ENCODE peak calls at places on chromosome 19, in four cellular contexts. I, B, Q and J are unnamed samples.

GRCh38 chr19:916645-917322 is 349 bp upstream of the KISS1R start:
- DNase-seq in I (peak), Q (peak), B (peak), J (peak)

GRCh38 chr19:24053601-24054000 is 33.4 kb upstream of the ZNF254 start:
- DNase-seq in B (no peak), Q (no peak), I (no peak), J (no peak)

GRCh38 chr19:17184381-17184841 is 30.7 kb upstream of the USE1 start:
- DNase-seq in I (no peak), B (no peak), Q (no peak), J (no peak)

GRCh38 chr19:49857834-49858590 is 7.1 kb downstream of the PTOV1 start:
- DNase-seq in B (no peak), I (no peak), Q (no peak), J (no peak)

GRCh38 chr19:2610637-2611482 is 91.6 kb downstream of the GNG7 start:
- DNase-seq in B (peak), I (peak), Q (peak), J (peak)

GRCh38 chr19:16429066-16429758 is 42.6 kb downstream of the EPS15L1 start:
- DNase-seq in I (no peak), B (no peak), Q (no peak), J (no peak)

GRCh38 chr19:41753159-41753558 is 2.2 kb upstream of the CEACAM6 start:
- DNase-seq in B (peak), Q (peak), I (peak), J (peak)

GRCh38 chr19:35561436-35561835 is 2.0 kb downstream of the ATP4A start:
- DNase-seq in I (no peak), Q (no peak), B (no peak), J (no peak)

GRCh38 chr19:7852851-7853759 is 21.1 kb downstream of the PRR36 start:
- DNase-seq in I (peak), B (peak), Q (peak), J (peak)

GRCh38 chr19:48190288-48191284 is 20.1 kb downstream of the ZSWIM9 start:
- DNase-seq in Q (peak), B (peak), I (peak), J (peak)

GRCh38 chr19:54017266-54017665 is 25.8 kb downstream of the CACNG6 start:
- DNase-seq in I (no peak), B (no peak), Q (no peak), J (peak)

GRCh38 chr19:48552406-48553322 is 692 bp downstream of the SULT2B1 start:
- DNase-seq in I (no peak), B (no peak), Q (no peak), J (no peak)

GRCh38 chr19:19538077-19538764 is at the start of gene CILP2:
- DNase-seq in Q (peak), I (no peak), B (peak), J (peak)

DNA sequence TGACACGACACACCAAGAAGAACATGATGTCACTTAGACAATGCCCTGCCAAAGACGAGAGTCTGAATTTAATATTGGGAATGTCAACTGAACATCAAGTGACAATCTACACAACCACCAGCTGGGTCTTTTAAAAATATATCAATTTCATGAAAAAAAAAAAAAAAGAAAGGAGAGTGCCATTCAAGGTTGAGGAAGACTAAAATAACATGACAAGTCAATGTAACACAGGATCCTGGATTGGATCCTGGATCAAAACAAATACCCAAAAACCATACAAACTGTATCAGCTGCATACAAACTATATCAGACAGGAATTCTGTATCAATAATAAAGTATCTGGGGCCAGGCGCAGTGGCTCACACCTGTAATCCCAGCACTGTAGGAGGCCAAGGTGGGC is 4.7 kb downstream of the ZNF329 start:
- DNase-seq in Q (no peak), I (no peak), B (no peak), J (no peak)
- TF ChIP-seq CREB1 in Q (no peak), I (no peak), B (no peak), J (no peak)

GRCh38 chr19:38320969-38321339 is 1.3 kb downstream of the KCNK6 start:
- DNase-seq in I (no peak), Q (no peak), B (no peak), J (no peak)

GRCh38 chr19:38319421-38320258 is at the start of gene KCNK6:
- DNase-seq in Q (no peak), B (peak), I (no peak), J (peak)

GRCh38 chr19:38324431-38324830 is 4.8 kb downstream of the KCNK6 start:
- DNase-seq in B (no peak), Q (no peak), I (no peak), J (no peak)

GRCh38 chr19:38323276-38323675 is 3.6 kb downstream of the KCNK6 start:
- DNase-seq in Q (no peak), I (no peak), B (no peak), J (no peak)

DNA sequence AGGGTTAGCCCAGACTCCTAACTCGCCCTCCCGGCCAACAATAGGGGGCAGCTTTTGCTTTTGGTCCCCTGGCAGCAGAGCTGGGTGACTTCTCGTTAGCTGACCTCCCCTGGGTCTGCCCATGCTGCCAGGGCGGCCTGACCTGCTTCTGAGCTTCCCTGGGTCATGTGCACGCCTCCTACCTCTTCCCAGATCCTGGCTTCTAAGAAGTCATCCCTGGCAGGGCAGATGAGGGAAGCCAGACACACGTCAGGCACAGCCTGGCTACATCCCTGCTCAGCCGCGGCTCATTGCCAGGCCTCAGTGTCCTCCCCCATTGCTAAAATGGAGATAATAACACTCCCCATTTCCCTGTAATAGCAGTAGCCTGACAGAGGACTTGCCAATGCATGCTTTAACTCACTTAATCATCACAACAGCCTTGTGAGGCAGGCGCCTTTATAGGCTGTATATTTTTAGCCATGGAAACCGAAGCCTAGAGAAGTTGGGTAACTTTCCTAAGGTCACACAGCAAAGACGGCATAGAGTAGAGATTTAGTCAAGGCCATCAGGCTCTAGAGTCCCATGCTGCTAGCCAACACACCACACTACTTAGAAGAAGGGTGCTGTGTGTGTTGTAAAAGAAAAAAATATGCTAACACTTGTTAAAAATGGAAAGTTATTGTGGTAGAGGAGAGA is 2.1 kb downstream of the KCNK6 start:
- DNase-seq in B (no peak), Q (no peak), I (no peak), J (no peak)
- TF ChIP-seq CREB1 in B (no peak), Q (no peak), I (no peak), J (no peak)

DNA sequence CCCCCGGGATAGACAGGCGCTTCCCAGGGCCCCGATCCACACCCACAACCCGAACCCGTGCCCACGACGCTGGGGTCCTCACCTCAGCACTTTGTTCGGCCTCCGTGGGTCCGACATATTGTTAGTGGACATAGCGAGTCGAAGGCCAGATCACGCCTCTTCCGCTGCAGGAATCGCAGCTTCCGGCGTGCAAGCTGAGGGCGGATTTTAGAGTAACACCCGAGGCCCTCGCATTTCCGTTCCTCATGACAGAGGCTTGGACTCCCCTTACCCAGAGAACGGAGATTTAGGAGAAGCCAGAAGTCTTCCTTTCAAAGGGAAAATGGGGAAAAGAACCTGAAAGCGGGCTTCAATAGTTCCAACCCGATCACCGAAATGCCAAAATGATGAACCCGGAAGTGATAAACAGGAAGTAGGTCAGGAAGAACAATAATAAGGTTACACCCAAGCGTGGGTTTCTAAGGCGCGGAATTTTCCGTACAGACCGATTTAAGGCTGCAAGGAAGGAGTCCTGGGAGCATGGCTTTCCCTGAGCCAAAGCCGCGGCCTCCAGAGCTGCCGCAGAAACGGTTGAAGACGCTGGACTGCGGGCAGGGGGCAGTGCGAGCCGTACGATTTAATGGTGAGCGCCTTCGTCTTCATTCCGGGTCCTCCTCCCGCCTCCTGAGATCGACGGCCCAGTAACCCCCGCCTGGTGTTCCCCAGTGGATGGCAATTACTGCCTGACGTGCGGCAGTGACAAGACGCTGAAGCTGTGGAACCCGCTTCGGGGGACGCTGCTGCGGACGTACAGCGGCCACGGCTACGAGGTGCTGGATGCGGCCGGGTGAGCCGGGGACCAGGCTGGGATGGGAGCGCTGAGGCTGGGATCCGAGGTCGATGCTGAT is 2.9 kb downstream of the WDR83 start:
- DNase-seq in B (peak), Q (peak), I (peak), J (peak)
- TF ChIP-seq CREB1 in B (no peak), Q (no peak), I (peak), J (peak)

GRCh38 chr19:4622695-4623421 is 16.5 kb upstream of the TNFAIP8L1 start:
- DNase-seq in I (peak), B (peak), Q (peak), J (peak)

GRCh38 chr19:4624301-4624700 is 15.0 kb upstream of the TNFAIP8L1 start:
- DNase-seq in I (no peak), Q (no peak), B (no peak), J (no peak)

GRCh38 chr19:4620675-4621074 is 18.6 kb upstream of the TNFAIP8L1 start:
- DNase-seq in B (no peak), Q (peak), I (no peak), J (no peak)

GRCh38 chr19:4619668-4620294 is 19.5 kb upstream of the TNFAIP8L1 start:
- DNase-seq in I (no peak), Q (no peak), B (no peak), J (no peak)

GRCh38 chr19:4624733-4625362 is 14.5 kb upstream of the TNFAIP8L1 start:
- DNase-seq in I (peak), B (peak), Q (peak), J (peak)
- TF ChIP-seq CREB1 in I (no peak), B (no peak), Q (no peak), J (no peak)